ENCODE peak calls at places on chromosomes 3 and 15, in seven cellular contexts. One of them, this sample, is unnamed.
A peak's percentile ranks its signal among the peaks of the same experiment; 100 is the strongest.

GRCh38 chr15:63402498-63403253 is 21.0 kb upstream of the CA12 start:
- DNase-seq in GF-D8: no peak
- DNase-seq in lower leg skin: no peak
- DNase-seq in AG04450: no peak
- DNase-seq in DMS 273 treated with DMSO at 0.1 percent for 48 hours: no peak
- DNase-seq in GDM1: no peak
- DNase-seq in astrocyte of the spinal cord: peak; percentile 65
- DNase-seq in this sample: peak; percentile 58

GRCh38 chr3:58839187-58839586 is 172.6 kb upstream of the FAM3D start:
- DNase-seq in GF-D8: no peak
- DNase-seq in AG04450: no peak
- DNase-seq in DMS 273 treated with DMSO at 0.1 percent for 48 hours: no peak
- DNase-seq in lower leg skin: no peak
- DNase-seq in astrocyte of the spinal cord: no peak
- DNase-seq in GDM1: no peak
- DNase-seq in this sample: no peak

GRCh38 chr3:108036984-108037741 is 53.7 kb downstream of the CD47 start:
- DNase-seq in GDM1: no peak
- DNase-seq in lower leg skin: no peak
- DNase-seq in AG04450: peak; percentile 46
- DNase-seq in astrocyte of the spinal cord: peak; percentile 9
- DNase-seq in DMS 273 treated with DMSO at 0.1 percent for 48 hours: no peak
- DNase-seq in GF-D8: no peak
- DNase-seq in this sample: no peak

GRCh38 chr3:195038161-195038560 is 232.8 kb downstream of the XXYLT1 start:
- DNase-seq in astrocyte of the spinal cord: no peak
- DNase-seq in lower leg skin: no peak
- DNase-seq in AG04450: no peak
- DNase-seq in DMS 273 treated with DMSO at 0.1 percent for 48 hours: no peak
- DNase-seq in GF-D8: no peak
- DNase-seq in GDM1: no peak
- DNase-seq in this sample: no peak

GRCh38 chr3:22231061-22231460 is 480.1 kb upstream of the ZNF385D start:
- DNase-seq in GDM1: no peak
- DNase-seq in AG04450: no peak
- DNase-seq in GF-D8: no peak
- DNase-seq in lower leg skin: no peak
- DNase-seq in astrocyte of the spinal cord: peak; percentile 49
- DNase-seq in DMS 273 treated with DMSO at 0.1 percent for 48 hours: no peak
- DNase-seq in this sample: no peak

GRCh38 chr3:87350367-87351199 is 74.2 kb upstream of the POU1F1 start:
- DNase-seq in DMS 273 treated with DMSO at 0.1 percent for 48 hours: no peak
- DNase-seq in AG04450: peak; percentile 23
- DNase-seq in astrocyte of the spinal cord: peak; percentile 60
- DNase-seq in GDM1: peak; percentile 37
- DNase-seq in GF-D8: no peak
- DNase-seq in lower leg skin: no peak
- DNase-seq in this sample: peak; percentile 57

GRCh38 chr15:68821898-68822380 is 1.2 kb upstream of the ANP32A start:
- DNase-seq in GDM1: no peak
- DNase-seq in GF-D8: peak; percentile 18
- DNase-seq in astrocyte of the spinal cord: no peak
- DNase-seq in DMS 273 treated with DMSO at 0.1 percent for 48 hours: no peak
- DNase-seq in lower leg skin: peak; percentile 77
- DNase-seq in AG04450: no peak
- DNase-seq in this sample: no peak

GRCh38 chr3:129311054-129311902 is 32.6 kb downstream of the HMCES start:
- DNase-seq in AG04450: no peak
- DNase-seq in GF-D8: no peak
- DNase-seq in DMS 273 treated with DMSO at 0.1 percent for 48 hours: no peak
- DNase-seq in lower leg skin: no peak
- DNase-seq in astrocyte of the spinal cord: no peak
- DNase-seq in GDM1: no peak
- DNase-seq in this sample: no peak

GRCh38 chr15:67183443-67184169 is 70.9 kb downstream of the AAGAB start:
- DNase-seq in DMS 273 treated with DMSO at 0.1 percent for 48 hours: no peak
- DNase-seq in lower leg skin: peak; percentile 89
- DNase-seq in GF-D8: no peak
- DNase-seq in GDM1: no peak
- DNase-seq in astrocyte of the spinal cord: peak; percentile 59
- DNase-seq in AG04450: no peak
- DNase-seq in this sample: no peak

GRCh38 chr3:56316944-56317343 is 151.3 kb downstream of the ERC2 start:
- DNase-seq in GDM1: no peak
- DNase-seq in GF-D8: no peak
- DNase-seq in astrocyte of the spinal cord: no peak
- DNase-seq in DMS 273 treated with DMSO at 0.1 percent for 48 hours: no peak
- DNase-seq in AG04450: no peak
- DNase-seq in lower leg skin: no peak
- DNase-seq in this sample: no peak

GRCh38 chr15:93066834-93067648 is 22.0 kb downstream of the RGMA start:
- DNase-seq in GF-D8: no peak
- DNase-seq in astrocyte of the spinal cord: no peak
- DNase-seq in AG04450: no peak
- DNase-seq in lower leg skin: no peak
- DNase-seq in GDM1: no peak
- DNase-seq in DMS 273 treated with DMSO at 0.1 percent for 48 hours: no peak
- DNase-seq in this sample: no peak

GRCh38 chr3:139299261-139300132 is 44.3 kb upstream of the MRPS22 start:
- DNase-seq in DMS 273 treated with DMSO at 0.1 percent for 48 hours: no peak
- DNase-seq in AG04450: peak; percentile 32
- DNase-seq in astrocyte of the spinal cord: peak; percentile 52
- DNase-seq in GDM1: no peak
- DNase-seq in lower leg skin: no peak
- DNase-seq in GF-D8: no peak
- DNase-seq in this sample: no peak

GRCh38 chr3:30702038-30702437 is 95.6 kb downstream of the TGFBR2 start:
- DNase-seq in lower leg skin: no peak
- DNase-seq in AG04450: no peak
- DNase-seq in astrocyte of the spinal cord: no peak
- DNase-seq in GF-D8: no peak
- DNase-seq in GDM1: no peak
- DNase-seq in DMS 273 treated with DMSO at 0.1 percent for 48 hours: no peak
- DNase-seq in this sample: no peak

GRCh38 chr3:150218841-150219240 is 189.3 kb upstream of the TSC22D2 start:
- DNase-seq in DMS 273 treated with DMSO at 0.1 percent for 48 hours: no peak
- DNase-seq in AG04450: no peak
- DNase-seq in GF-D8: no peak
- DNase-seq in lower leg skin: no peak
- DNase-seq in GDM1: no peak
- DNase-seq in astrocyte of the spinal cord: no peak
- DNase-seq in this sample: no peak

GRCh38 chr15:31579976-31580375 is 253.3 kb downstream of the KLF13 start:
- DNase-seq in lower leg skin: no peak
- DNase-seq in DMS 273 treated with DMSO at 0.1 percent for 48 hours: no peak
- DNase-seq in astrocyte of the spinal cord: no peak
- DNase-seq in GDM1: no peak
- DNase-seq in AG04450: no peak
- DNase-seq in GF-D8: no peak
- DNase-seq in this sample: no peak

GRCh38 chr3:50573566-50574279 is 4.4 kb downstream of the HEMK1 start:
- DNase-seq in astrocyte of the spinal cord: no peak
- DNase-seq in lower leg skin: no peak
- DNase-seq in DMS 273 treated with DMSO at 0.1 percent for 48 hours: no peak
- DNase-seq in AG04450: no peak
- DNase-seq in GF-D8: peak; percentile 37
- DNase-seq in GDM1: no peak
- DNase-seq in this sample: no peak

GRCh38 chr15:98815207-98815606 is 166.9 kb downstream of the IGF1R start:
- DNase-seq in AG04450: no peak
- DNase-seq in DMS 273 treated with DMSO at 0.1 percent for 48 hours: no peak
- DNase-seq in astrocyte of the spinal cord: no peak
- DNase-seq in lower leg skin: no peak
- DNase-seq in GDM1: no peak
- DNase-seq in GF-D8: no peak
- DNase-seq in this sample: no peak

GRCh38 chr15:64634020-64634419 is 141.4 kb downstream of the RBPMS2 start:
- DNase-seq in GF-D8: peak; percentile 49
- DNase-seq in AG04450: no peak
- DNase-seq in lower leg skin: no peak
- DNase-seq in DMS 273 treated with DMSO at 0.1 percent for 48 hours: no peak
- DNase-seq in GDM1: peak; percentile 23
- DNase-seq in astrocyte of the spinal cord: peak; percentile 74
- DNase-seq in this sample: peak; percentile 15

GRCh38 chr15:38683382-38684242 is 119.0 kb upstream of the RASGRP1 start:
- DNase-seq in GF-D8: no peak
- DNase-seq in GDM1: peak; percentile 61
- DNase-seq in AG04450: no peak
- DNase-seq in astrocyte of the spinal cord: peak; percentile 44
- DNase-seq in lower leg skin: no peak
- DNase-seq in DMS 273 treated with DMSO at 0.1 percent for 48 hours: no peak
- DNase-seq in this sample: peak; percentile 48

GRCh38 chr3:4928277-4928789 is 50.9 kb upstream of the BHLHE40 start:
- DNase-seq in GDM1: no peak
- DNase-seq in DMS 273 treated with DMSO at 0.1 percent for 48 hours: no peak
- DNase-seq in GF-D8: no peak
- DNase-seq in lower leg skin: no peak
- DNase-seq in AG04450: no peak
- DNase-seq in astrocyte of the spinal cord: no peak
- DNase-seq in this sample: peak; percentile 26

GRCh38 chr3:99637041-99637380 is 1.4 kb upstream of the COL8A1 start:
- DNase-seq in AG04450: peak; percentile 44
- DNase-seq in GDM1: no peak
- DNase-seq in DMS 273 treated with DMSO at 0.1 percent for 48 hours: no peak
- DNase-seq in astrocyte of the spinal cord: no peak
- DNase-seq in lower leg skin: no peak
- DNase-seq in GF-D8: no peak
- DNase-seq in this sample: no peak

GRCh38 chr3:94063497-94064119 is 747 bp downstream of the NSUN3 start:
- DNase-seq in GDM1: no peak
- DNase-seq in lower leg skin: no peak
- DNase-seq in AG04450: no peak
- DNase-seq in astrocyte of the spinal cord: no peak
- DNase-seq in DMS 273 treated with DMSO at 0.1 percent for 48 hours: no peak
- DNase-seq in GF-D8: no peak
- DNase-seq in this sample: no peak

GRCh38 chr15:40906101-40906946 is 12.1 kb downstream of the VPS18 start:
- DNase-seq in GDM1: no peak
- DNase-seq in lower leg skin: peak; percentile 96
- DNase-seq in astrocyte of the spinal cord: peak; percentile 93
- DNase-seq in DMS 273 treated with DMSO at 0.1 percent for 48 hours: peak; percentile 41
- DNase-seq in AG04450: peak; percentile 86
- DNase-seq in GF-D8: peak; percentile 57
- DNase-seq in this sample: peak; percentile 98

GRCh38 chr15:80550219-80550909 is 144.7 kb upstream of the ABHD17C start:
- DNase-seq in GDM1: no peak
- DNase-seq in GF-D8: no peak
- DNase-seq in lower leg skin: no peak
- DNase-seq in AG04450: peak; percentile 88
- DNase-seq in DMS 273 treated with DMSO at 0.1 percent for 48 hours: no peak
- DNase-seq in astrocyte of the spinal cord: peak; percentile 97
- DNase-seq in this sample: peak; percentile 64

GRCh38 chr3:138172625-138173024 is 2.1 kb downstream of the DBR1 start:
- DNase-seq in GDM1: no peak
- DNase-seq in GF-D8: no peak
- DNase-seq in AG04450: no peak
- DNase-seq in lower leg skin: no peak
- DNase-seq in DMS 273 treated with DMSO at 0.1 percent for 48 hours: no peak
- DNase-seq in astrocyte of the spinal cord: no peak
- DNase-seq in this sample: no peak

GRCh38 chr15:77816983-77817382 is 184.3 kb upstream of the LINGO1 start:
- DNase-seq in DMS 273 treated with DMSO at 0.1 percent for 48 hours: peak; percentile 7
- DNase-seq in AG04450: no peak
- DNase-seq in astrocyte of the spinal cord: no peak
- DNase-seq in lower leg skin: no peak
- DNase-seq in GF-D8: no peak
- DNase-seq in GDM1: no peak
- DNase-seq in this sample: no peak

GRCh38 chr3:42300013-42300412 is 34.0 kb upstream of the CCK start:
- DNase-seq in lower leg skin: no peak
- DNase-seq in DMS 273 treated with DMSO at 0.1 percent for 48 hours: no peak
- DNase-seq in GDM1: no peak
- DNase-seq in GF-D8: no peak
- DNase-seq in astrocyte of the spinal cord: peak; percentile 53
- DNase-seq in AG04450: peak; percentile 1
- DNase-seq in this sample: peak; percentile 71

GRCh38 chr3:143294183-143294582 is 174.6 kb downstream of the CHST2 start:
- DNase-seq in AG04450: no peak
- DNase-seq in astrocyte of the spinal cord: no peak
- DNase-seq in lower leg skin: no peak
- DNase-seq in GF-D8: no peak
- DNase-seq in DMS 273 treated with DMSO at 0.1 percent for 48 hours: no peak
- DNase-seq in GDM1: no peak
- DNase-seq in this sample: no peak

GRCh38 chr15:69597061-69597592 is 144.5 kb downstream of the RPLP1 start:
- DNase-seq in GF-D8: no peak
- DNase-seq in astrocyte of the spinal cord: no peak
- DNase-seq in DMS 273 treated with DMSO at 0.1 percent for 48 hours: no peak
- DNase-seq in AG04450: no peak
- DNase-seq in GDM1: no peak
- DNase-seq in lower leg skin: peak; percentile 53
- DNase-seq in this sample: no peak

GRCh38 chr3:189349772-189350171 is 178.0 kb downstream of the TPRG1 start:
- DNase-seq in astrocyte of the spinal cord: peak; percentile 30
- DNase-seq in lower leg skin: no peak
- DNase-seq in DMS 273 treated with DMSO at 0.1 percent for 48 hours: no peak
- DNase-seq in AG04450: no peak
- DNase-seq in GF-D8: no peak
- DNase-seq in GDM1: no peak
- DNase-seq in this sample: no peak

GRCh38 chr3:135103913-135104312 is 308.9 kb downstream of the EPHB1 start:
- DNase-seq in GF-D8: no peak
- DNase-seq in astrocyte of the spinal cord: no peak
- DNase-seq in GDM1: no peak
- DNase-seq in AG04450: no peak
- DNase-seq in lower leg skin: peak; percentile 46
- DNase-seq in DMS 273 treated with DMSO at 0.1 percent for 48 hours: no peak
- DNase-seq in this sample: no peak

GRCh38 chr3:24156466-24156865 is 211.4 kb downstream of the NR1D2 start:
- DNase-seq in astrocyte of the spinal cord: peak; percentile 33
- DNase-seq in DMS 273 treated with DMSO at 0.1 percent for 48 hours: no peak
- DNase-seq in lower leg skin: no peak
- DNase-seq in GDM1: no peak
- DNase-seq in AG04450: no peak
- DNase-seq in GF-D8: no peak
- DNase-seq in this sample: peak; percentile 95

This sample was measured in myocyte.